ENCODE peak calls at places on chromosomes 11 and 22, in four cellular contexts. G is RWPE1, H is HFFc6, W is tibial nerve. S is an unnamed sample.

GRCh38 chr22:28243539-28243938 is 324.5 kb upstream of the PITPNB start:
- DNase-seq in W (no peak), H (no peak), G (no peak), S (no peak)

GRCh38 chr11:69144316-69144715 is 11.4 kb upstream of the SMIM38 start:
- DNase-seq in G (no peak), H (no peak), W (no peak), S (no peak)

GRCh38 chr11:102473543-102473942 is 21.0 kb upstream of the TMEM123 start:
- DNase-seq in W (no peak), H (no peak), G (no peak), S (no peak)

GRCh38 chr11:43943931-43944751 is 1.7 kb downstream of the C11orf96 start:
- DNase-seq in H (no peak), G (peak), W (no peak), S (no peak)

GRCh38 chr11:68968306-68969255 is 12.2 kb downstream of the MRGPRD start:
- DNase-seq in H (peak), G (no peak), W (no peak), S (no peak)

GRCh38 chr22:46935506-46936377 is 173.3 kb downstream of the TBC1D22A start:
- DNase-seq in W (no peak), G (no peak), H (no peak), S (no peak)

GRCh38 chr22:27801616-27802388 is at the start of gene MN1:
- DNase-seq in G (peak), W (no peak), H (no peak), S (peak)

GRCh38 chr11:34649597-34649996 is 28.7 kb downstream of the EHF start:
- DNase-seq in W (no peak), H (no peak), G (no peak), S (no peak)

GRCh38 chr11:120564573-120565301 is 53.2 kb downstream of the GRIK4 start:
- DNase-seq in W (no peak), G (no peak), H (peak), S (no peak)

GRCh38 chr11:4027746-4028145 is 66.9 kb upstream of the RRM1 start:
- DNase-seq in G (no peak), H (no peak), W (no peak), S (no peak)

GRCh38 chr11:2135648-2136201 is 3.5 kb downstream of the IGF2 start:
- DNase-seq in W (no peak), H (no peak), G (no peak), S (peak)

GRCh38 chr11:121563900-121564822 is 111.4 kb upstream of the SORL1-AS1 start:
- DNase-seq in G (no peak), W (no peak), H (no peak), S (no peak)

GRCh38 chr22:22397292-22397870 is 111.2 kb downstream of the ZNF280B start:
- DNase-seq in G (no peak), H (peak), W (peak), S (no peak)

GRCh38 chr11:465896-466538 is 15.9 kb downstream of the PTDSS2 start:
- DNase-seq in G (no peak), H (no peak), W (no peak), S (no peak)

GRCh38 chr11:127651888-127652221 is 651.3 kb upstream of the KIRREL3 start:
- DNase-seq in H (no peak), G (no peak), W (no peak), S (no peak)

GRCh38 chr11:5291207-5291838 is 10.4 kb downstream of the OR51B4 start:
- DNase-seq in W (no peak), H (peak), G (peak), S (no peak)

GRCh38 chr11:35579557-35580396 is 38.5 kb upstream of the FJX1 start:
- DNase-seq in G (peak), W (no peak), H (peak), S (no peak)

GRCh38 chr11:124934862-124935547 is 842 bp downstream of the HEPACAM start:
- DNase-seq in H (peak), G (no peak), W (no peak), S (no peak)

GRCh38 chr11:30706276-30706675 is 120.1 kb upstream of the MPPED2 start:
- DNase-seq in H (no peak), G (no peak), W (no peak), S (no peak)

GRCh38 chr22:36771376-36772063 is 4.4 kb downstream of the IFT27 start:
- DNase-seq in W (no peak), G (no peak), H (no peak), S (no peak)

GRCh38 chr11:6418199-6418957 is 516 bp downstream of the APBB1 start:
- DNase-seq in W (no peak), G (no peak), H (no peak), S (no peak)

GRCh38 chr11:69841859-69842698 is 22.9 kb upstream of the FGF3 start:
- DNase-seq in G (no peak), W (no peak), H (no peak), S (no peak)

GRCh38 chr11:81772161-81772560 is 961.5 kb downstream of the FAM181B start:
- DNase-seq in W (no peak), G (no peak), H (no peak), S (no peak)

GRCh38 chr11:1131033-1131911 is 26.5 kb upstream of the MUC5AC start:
- DNase-seq in G (no peak), W (no peak), H (no peak), S (no peak)

GRCh38 chr22:21450858-21451331 is 16.3 kb upstream of the TMEM191C start:
- DNase-seq in H (no peak), G (no peak), W (peak), S (no peak)

GRCh38 chr11:19345848-19346681 is 105.3 kb upstream of the E2F8 start:
- DNase-seq in G (no peak), H (no peak), W (no peak), S (no peak)

GRCh38 chr11:132187391-132187790 is 817.0 kb downstream of the NTM start:
- DNase-seq in G (no peak), H (no peak), W (no peak), S (no peak)

GRCh38 chr11:132186193-132186592 is 815.8 kb downstream of the NTM start:
- DNase-seq in W (no peak), H (no peak), G (no peak), S (no peak)

GRCh38 chr11:132184079-132184478 is 813.7 kb downstream of the NTM start:
- DNase-seq in G (no peak), H (no peak), W (no peak), S (no peak)

GRCh38 chr11:132187814-132188213 is 817.4 kb downstream of the NTM start:
- DNase-seq in H (peak), W (no peak), G (no peak), S (no peak)

DNA sequence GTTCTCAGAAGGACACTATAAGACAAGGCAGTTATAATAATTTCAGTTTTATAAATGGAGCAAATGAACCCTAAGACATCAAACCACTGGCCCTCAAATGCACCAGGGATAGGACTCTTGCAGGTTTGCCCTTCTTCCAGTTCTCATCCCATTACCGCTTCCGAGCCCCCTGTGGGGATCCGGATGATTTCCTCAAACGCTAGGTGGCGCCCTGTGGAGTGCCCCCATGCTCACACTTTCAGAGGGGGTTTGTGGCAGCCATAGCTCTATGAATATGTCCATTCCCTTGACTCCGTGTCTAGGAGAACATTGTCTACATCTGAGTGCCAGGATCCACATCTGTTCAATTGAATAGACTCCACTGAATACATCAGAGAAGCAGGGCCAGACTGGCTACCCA is 816.3 kb downstream of the NTM start:
- DNase-seq in H (no peak), W (no peak), G (no peak), S (no peak)
- TF ChIP-seq CTCF in H (peak), W (no peak), G (no peak), S (no peak)

DNA sequence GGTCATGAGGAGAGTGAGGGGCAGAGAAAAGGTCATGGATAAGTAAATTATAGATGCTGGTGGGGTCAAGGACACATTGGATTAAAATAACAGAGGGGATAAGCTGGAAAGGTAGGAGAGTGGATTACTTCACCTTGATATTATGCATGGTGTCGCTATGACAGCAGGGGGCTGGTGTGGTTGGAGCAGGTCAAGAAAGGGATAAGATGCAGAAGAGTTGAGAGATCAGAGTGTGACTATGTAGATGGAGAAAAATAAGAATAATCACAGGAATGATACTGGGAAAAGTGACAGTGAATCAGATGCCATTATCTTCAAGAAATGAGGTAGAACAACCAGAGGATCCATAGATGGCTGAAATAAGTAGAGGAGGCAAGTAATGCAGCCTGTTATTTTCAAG is 29.4 kb upstream of the AMOTL1 start:
- DNase-seq in W (no peak), G (no peak), H (no peak), S (no peak)
- TF ChIP-seq CTCF in W (no peak), G (no peak), H (no peak), S (no peak)

GRCh38 chr11:17720796-17721171 is 1.4 kb downstream of the MYOD1 start:
- DNase-seq in W (no peak), G (no peak), H (no peak), S (no peak)

GRCh38 chr11:17724020-17724908 is 4.9 kb downstream of the MYOD1 start:
- DNase-seq in H (no peak), W (no peak), G (no peak), S (no peak)

GRCh38 chr11:17721242-17721999 is 2.0 kb downstream of the MYOD1 start:
- DNase-seq in H (no peak), G (no peak), W (no peak), S (no peak)

GRCh38 chr11:17719940-17720795 is 797 bp downstream of the MYOD1 start:
- DNase-seq in G (no peak), H (no peak), W (no peak), S (no peak)

DNA sequence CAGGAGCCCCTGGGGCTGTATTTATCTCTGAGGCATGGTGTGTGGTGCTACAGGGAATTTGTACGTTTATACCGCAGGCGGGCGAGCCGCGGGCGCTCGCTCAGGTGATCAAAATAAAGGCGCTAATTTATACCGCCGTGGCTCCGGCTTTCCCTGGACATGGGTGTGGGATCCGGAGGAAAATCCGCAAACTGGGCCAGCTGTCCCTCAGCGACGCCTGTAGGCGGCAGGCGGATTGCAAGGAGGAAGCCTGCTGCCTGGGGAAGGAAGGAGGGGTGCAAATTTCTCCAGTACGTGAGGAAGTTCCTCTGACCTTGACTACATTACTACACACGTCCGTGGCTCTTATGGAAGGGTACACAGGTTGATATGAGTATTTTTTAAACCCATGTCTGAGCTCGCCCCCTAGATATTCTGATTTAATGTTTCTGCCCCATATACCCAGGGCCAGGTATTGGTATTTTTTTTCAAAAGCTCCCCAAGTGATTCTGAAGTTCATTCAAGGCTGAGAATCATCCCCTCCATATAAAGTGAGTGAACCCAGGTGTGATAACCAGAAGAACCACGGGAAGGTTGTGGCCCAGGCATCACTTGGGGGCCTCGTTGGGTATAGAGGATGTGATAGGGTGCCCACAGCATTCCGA is 2.8 kb downstream of the MYOD1 start:
- DNase-seq in G (peak), W (no peak), H (peak), S (no peak)
- TF ChIP-seq CTCF in G (no peak), W (no peak), H (peak), S (no peak)

DNA sequence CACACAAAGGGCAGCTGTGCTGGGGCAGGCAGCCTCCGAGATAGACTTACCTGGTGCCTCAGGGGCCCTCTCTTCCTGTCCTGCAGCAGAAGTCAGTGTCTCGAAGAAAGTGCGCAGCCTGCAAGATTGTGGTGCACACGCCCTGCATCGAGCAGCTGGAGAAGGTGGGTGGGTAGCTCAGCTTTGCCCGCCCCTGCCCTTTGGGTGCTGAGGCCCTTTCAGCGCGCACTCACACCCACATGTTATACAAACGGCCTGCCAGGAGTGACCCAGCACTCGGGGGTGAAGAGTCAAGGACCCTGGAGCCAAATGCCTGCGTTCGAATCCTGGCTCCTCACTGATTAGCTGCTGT is 13.6 kb upstream of the MDK start:
- DNase-seq in W (no peak), H (no peak), G (no peak), S (no peak)
- TF ChIP-seq CTCF in W (no peak), H (peak), G (peak), S (no peak)

S was measured in CD14-positive monocyte.